ENCODE peak calls at places on chromosomes 11 and 22, in four cellular contexts. One of them, this sample, is unnamed.

GRCh38 chr11:35298369-35298768 is 121.0 kb downstream of the SLC1A2 start:
- DNase-seq in OCI-LY7: no peak
- DNase-seq in AG04450: no peak
- DNase-seq in Calu3: no peak
- DNase-seq in this sample: no peak

GRCh38 chr11:35143509-35144102 is 4.6 kb downstream of the CD44 start:
- DNase-seq in OCI-LY7: no peak
- DNase-seq in AG04450: no peak
- DNase-seq in Calu3: no peak
- DNase-seq in this sample: no peak

GRCh38 chr11:86277741-86278140 is 24.3 kb upstream of the HIKESHI start:
- DNase-seq in OCI-LY7: no peak
- DNase-seq in AG04450: no peak
- DNase-seq in Calu3: no peak
- DNase-seq in this sample: no peak

GRCh38 chr11:123516238-123516637 is 86.2 kb downstream of the GRAMD1B start:
- DNase-seq in OCI-LY7: no peak
- DNase-seq in AG04450: no peak
- DNase-seq in Calu3: no peak
- DNase-seq in this sample: no peak

GRCh38 chr11:90242894-90243416 is 20.1 kb upstream of the CHORDC1 start:
- DNase-seq in OCI-LY7: no peak
- DNase-seq in AG04450: no peak
- DNase-seq in Calu3: no peak
- DNase-seq in this sample: no peak

GRCh38 chr11:65565624-65566453 is 4.4 kb upstream of the ZNRD2 start:
- DNase-seq in OCI-LY7: no peak
- DNase-seq in AG04450: no peak
- DNase-seq in Calu3: no peak
- DNase-seq in this sample: peak; percentile 37

GRCh38 chr11:84894666-84895065 is 732.5 kb downstream of the DLG2 start:
- DNase-seq in OCI-LY7: no peak
- DNase-seq in AG04450: no peak
- DNase-seq in Calu3: no peak
- DNase-seq in this sample: no peak

GRCh38 chr22:38862375-38863329 is 9.4 kb downstream of the CBX6 start:
- DNase-seq in OCI-LY7: no peak
- DNase-seq in AG04450: no peak
- DNase-seq in Calu3: no peak
- DNase-seq in this sample: no peak

GRCh38 chr22:44942056-44942455 is 67.7 kb downstream of the PHF21B start:
- DNase-seq in OCI-LY7: no peak
- DNase-seq in AG04450: no peak
- DNase-seq in Calu3: no peak
- DNase-seq in this sample: no peak

GRCh38 chr11:6686006-6686405 is 2.9 kb upstream of the MRPL17 start:
- DNase-seq in OCI-LY7: no peak
- DNase-seq in AG04450: no peak
- DNase-seq in Calu3: no peak
- DNase-seq in this sample: no peak